ENCODE peak calls at places on chromosome 21, in seven cellular contexts. F is ovary, U is IMR-90, C is HCT116, O is body of pancreas, A is esophagus squamous epithelium, G is right lobe of liver. H is an unnamed sample. For H3K4me1, the result is how much of the 10 kb centered on the place peaks cover.

GRCh38 chr21:38140192-38140905 is 116.4 kb upstream of the KCNJ15 start:
- DNase-seq in F (no peak), U (peak), C (no peak), O (peak), A (no peak), G (peak), H (peak)

GRCh38 chr21:31234936-31235335 is 109.1 kb downstream of the TIAM1 start:
- DNase-seq in F (no peak), U (no peak), C (no peak), O (no peak), A (no peak), G (no peak), H (no peak)

GRCh38 chr21:38843806-38844479 is 38.2 kb downstream of the ETS2 start:
- DNase-seq in F (no peak), U (peak), C (no peak), O (no peak), A (no peak), G (no peak), H (no peak)

GRCh38 chr21:16124397-16125130 is 394.8 kb downstream of the USP25 start:
- DNase-seq in F (peak), U (peak), C (no peak), O (no peak), A (no peak), G (no peak), H (no peak)

GRCh38 chr21:25582888-25583287 is 24.4 kb downstream of the MRPL39 start:
- DNase-seq in F (no peak), U (no peak), C (no peak), O (no peak), A (no peak), G (no peak), H (no peak)

GRCh38 chr21:27700974-27701614 is 734.2 kb upstream of the ADAMTS5 start:
- DNase-seq in F (peak), U (peak), C (no peak), O (peak), A (no peak), G (peak), H (peak)

GRCh38 chr21:46656820-46657219 is 21.3 kb downstream of the PRMT2 start:
- DNase-seq in F (no peak), U (no peak), C (no peak), O (no peak), A (no peak), G (no peak), H (no peak)

GRCh38 chr21:42117229-42118048 is 46.3 kb downstream of the UMODL1 start:
- DNase-seq in F (peak), U (peak), C (peak), O (peak), A (no peak), G (peak), H (peak)

DNA sequence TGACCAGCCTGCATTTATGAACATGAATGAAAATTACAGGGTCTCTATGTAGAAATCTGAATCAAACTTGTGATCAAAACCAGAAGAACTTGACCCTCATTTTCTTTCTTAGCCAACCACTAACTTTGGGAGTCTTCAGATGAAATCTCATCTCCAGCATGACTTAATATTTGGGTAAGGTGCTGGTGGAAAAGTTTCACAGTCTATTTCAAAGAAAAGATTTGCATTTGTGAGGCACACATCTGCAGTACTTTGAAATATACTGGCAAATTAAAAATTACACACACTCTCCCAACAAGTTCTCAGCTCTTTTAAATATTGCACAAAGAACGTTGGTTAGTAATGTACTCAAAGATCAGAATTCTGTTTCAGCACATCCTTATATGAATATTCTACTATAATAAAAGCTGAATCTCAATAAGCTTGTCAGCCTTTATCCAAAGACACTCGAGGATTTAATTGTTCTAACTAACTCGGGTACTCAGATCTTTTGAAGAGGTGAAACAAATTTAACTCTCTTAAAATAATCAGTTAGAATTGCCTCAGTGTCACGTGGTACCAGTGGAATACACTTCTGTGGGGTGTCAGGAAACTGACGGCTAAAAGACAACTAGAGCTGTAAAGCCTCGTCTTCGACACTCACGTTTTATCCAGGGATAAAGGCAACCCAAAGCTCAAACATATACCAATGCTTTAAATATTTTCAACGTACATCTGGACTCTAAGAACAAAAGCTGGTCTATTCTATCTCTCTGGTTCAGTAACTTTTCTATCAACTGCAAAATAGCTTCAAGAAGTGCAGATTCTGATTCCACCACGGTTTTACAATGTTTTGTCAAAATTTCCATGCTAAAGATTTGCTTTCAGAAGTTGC is 19.1 kb downstream of the SAMSN1 start:
- DNase-seq in F (no peak), U (no peak), C (no peak), O (no peak), A (no peak), G (no peak), H (no peak)
- H3K4me1 ChIP-seq in F (under half), U (under half), C (under half), O (under half), A (under half), G (under half), H (under half)

GRCh38 chr21:44375686-44376320 is 22.4 kb downstream of the TRPM2 start:
- DNase-seq in F (no peak), U (no peak), C (no peak), O (no peak), A (no peak), G (peak), H (no peak)
- TF ChIP-seq POLR2A in F (no peak), U (no peak), C (no peak), O (no peak), A (no peak), G (no peak), H (no peak)

GRCh38 chr21:36917487-36918158 is 48.8 kb downstream of the HLCS start:
- DNase-seq in F (no peak), U (peak), C (no peak), O (peak), A (no peak), G (peak), H (peak)
- TF ChIP-seq CTCF in F (no peak), U (peak), C (peak), O (peak), A (peak), G (peak), H (no peak)

DNA sequence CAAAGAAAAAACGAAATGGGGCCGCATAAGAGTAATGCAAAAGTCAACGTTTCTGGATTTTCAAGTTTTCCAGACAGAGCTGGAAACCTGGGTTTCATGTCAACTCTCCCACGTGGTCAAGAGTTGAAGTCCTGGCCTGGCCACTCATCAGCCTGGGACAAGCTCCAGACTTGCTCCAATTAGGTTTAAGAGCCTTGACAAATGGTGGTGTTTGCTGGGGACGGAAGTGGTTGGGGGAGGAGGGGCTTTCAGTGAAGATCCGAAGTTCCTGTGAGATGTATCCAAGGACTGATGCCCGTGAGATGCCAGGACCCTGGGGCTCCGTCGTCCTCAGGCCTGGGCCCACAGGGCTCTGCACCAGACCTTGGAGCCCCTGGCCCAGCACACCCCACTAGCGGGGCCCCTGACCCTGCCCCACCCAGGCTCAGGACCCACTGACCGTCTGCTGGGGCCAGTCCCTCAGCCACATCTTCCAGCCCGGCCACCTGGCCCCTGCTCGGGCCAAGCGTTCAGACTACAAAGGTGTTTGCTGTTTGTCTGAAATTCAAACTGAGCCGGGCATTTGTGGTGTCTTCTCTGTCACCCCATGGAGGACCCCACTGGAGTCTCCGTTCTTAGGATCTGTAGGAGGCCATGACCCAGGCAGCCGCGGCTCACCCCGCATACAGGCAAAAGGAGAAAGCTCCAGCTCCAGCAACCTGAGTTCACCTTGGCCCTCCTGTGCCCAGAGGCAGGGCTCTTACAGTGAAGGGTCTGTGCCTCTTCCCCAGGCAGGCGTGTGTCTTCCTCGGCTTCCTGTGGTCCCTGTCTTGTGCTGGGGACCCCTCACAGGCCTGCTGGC is 53.3 kb downstream of the SIK1 start:
- DNase-seq in F (peak), U (no peak), C (no peak), O (no peak), A (no peak), G (no peak), H (peak)
- H3K4me1 ChIP-seq in F (under half), U (under half), C (under half), O (under half), A (under half), G (under half), H (under half)

GRCh38 chr21:35968564-35968963 is 91.8 kb downstream of the SETD4 start:
- DNase-seq in F (no peak), U (no peak), C (no peak), O (no peak), A (no peak), G (no peak), H (no peak)

GRCh38 chr21:35962917-35963316 is 97.4 kb downstream of the SETD4 start:
- DNase-seq in F (no peak), U (no peak), C (no peak), O (no peak), A (no peak), G (no peak), H (no peak)

GRCh38 chr21:35965699-35966098 is 94.6 kb downstream of the SETD4 start:
- DNase-seq in F (no peak), U (no peak), C (no peak), O (peak), A (no peak), G (no peak), H (no peak)

GRCh38 chr21:35969281-35969680 is 91.0 kb downstream of the SETD4 start:
- DNase-seq in F (no peak), U (no peak), C (no peak), O (no peak), A (no peak), G (no peak), H (no peak)

DNA sequence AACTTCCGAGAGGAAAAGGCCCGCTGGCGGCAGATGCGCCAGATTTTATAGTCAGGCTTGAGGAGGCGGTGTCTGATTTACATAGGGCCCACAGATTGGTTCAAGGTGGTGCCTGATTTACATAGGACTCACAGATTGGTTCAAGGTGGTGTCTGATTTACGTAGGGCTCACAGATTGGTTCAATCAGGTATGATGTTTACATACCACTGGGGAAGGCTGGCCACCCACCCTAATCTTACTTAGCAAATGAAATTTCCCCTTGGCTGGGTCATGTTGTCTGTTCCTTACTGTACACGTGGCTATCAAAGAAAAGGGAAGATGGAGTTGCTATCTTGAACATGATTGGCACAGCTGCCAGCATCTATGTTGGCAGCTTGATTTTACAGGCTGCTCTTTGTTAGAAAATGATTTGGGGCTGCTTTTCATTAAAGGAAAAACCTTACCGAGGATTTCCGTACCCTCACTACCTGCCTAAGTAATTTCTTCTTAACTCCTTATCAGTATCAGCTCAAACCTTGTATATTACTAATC is 96.3 kb downstream of the SETD4 start:
- DNase-seq in F (no peak), U (peak), C (no peak), O (no peak), A (no peak), G (no peak), H (no peak)
- TF ChIP-seq POLR2A in F (no peak), U (no peak), C (peak), O (no peak), A (no peak), G (no peak), H (no peak)

DNA sequence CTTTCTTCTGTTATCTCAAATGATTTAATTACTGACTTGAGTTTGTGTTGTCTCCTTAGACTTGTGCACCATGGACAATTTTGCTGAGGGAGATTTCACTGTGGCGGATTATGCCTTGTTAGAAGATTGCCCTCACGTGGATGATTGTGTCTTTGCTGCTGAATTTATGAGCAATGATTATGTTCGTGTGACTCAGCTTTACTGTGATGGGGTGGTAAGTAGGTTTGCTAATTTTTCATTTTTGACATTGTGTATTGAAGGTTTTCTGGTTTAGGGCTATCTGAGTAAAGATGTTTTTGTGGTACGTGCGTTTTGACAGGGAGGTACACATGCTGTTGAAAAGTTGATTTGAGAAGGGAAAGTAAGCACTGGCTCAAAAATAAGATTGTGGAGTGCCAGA is 14.1 kb downstream of the TTC3 start:
- DNase-seq in F (no peak), U (peak), C (peak), O (peak), A (no peak), G (no peak), H (no peak)
- TF ChIP-seq CTCF in F (no peak), U (peak), C (peak), O (peak), A (peak), G (no peak), H (no peak)

DNA sequence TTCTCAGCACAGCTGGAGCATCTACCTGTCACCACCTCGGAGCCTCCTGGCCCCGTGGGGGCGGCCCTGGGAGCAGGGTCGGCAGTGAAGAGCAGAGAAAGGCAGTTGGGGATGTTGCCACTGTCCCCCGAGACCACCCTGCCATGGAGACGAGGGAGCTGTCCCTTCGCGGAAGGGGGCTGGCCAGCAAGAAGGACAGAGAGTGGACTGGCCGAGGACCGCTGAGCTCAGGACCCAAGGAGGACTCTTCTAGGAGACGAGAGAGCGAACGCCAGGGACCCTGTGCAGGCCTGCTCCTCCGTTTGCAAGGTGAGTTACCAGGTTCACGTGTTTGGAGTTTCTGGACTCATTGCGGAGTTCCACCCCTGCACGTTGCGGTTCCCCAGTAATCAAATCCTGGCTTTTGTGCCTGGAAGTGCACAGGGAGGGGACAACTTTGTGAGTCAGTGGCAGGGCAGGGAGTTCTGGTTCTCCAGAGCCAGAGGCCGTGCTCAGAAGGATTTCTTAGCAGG is 5.6 kb upstream of the POFUT2 start:
- DNase-seq in F (peak), U (no peak), C (no peak), O (no peak), A (no peak), G (no peak), H (no peak)
- H3K4me1 ChIP-seq in F (under half), U (under half), C (under half), O (half or more), A (under half), G (under half), H (under half)

DNA sequence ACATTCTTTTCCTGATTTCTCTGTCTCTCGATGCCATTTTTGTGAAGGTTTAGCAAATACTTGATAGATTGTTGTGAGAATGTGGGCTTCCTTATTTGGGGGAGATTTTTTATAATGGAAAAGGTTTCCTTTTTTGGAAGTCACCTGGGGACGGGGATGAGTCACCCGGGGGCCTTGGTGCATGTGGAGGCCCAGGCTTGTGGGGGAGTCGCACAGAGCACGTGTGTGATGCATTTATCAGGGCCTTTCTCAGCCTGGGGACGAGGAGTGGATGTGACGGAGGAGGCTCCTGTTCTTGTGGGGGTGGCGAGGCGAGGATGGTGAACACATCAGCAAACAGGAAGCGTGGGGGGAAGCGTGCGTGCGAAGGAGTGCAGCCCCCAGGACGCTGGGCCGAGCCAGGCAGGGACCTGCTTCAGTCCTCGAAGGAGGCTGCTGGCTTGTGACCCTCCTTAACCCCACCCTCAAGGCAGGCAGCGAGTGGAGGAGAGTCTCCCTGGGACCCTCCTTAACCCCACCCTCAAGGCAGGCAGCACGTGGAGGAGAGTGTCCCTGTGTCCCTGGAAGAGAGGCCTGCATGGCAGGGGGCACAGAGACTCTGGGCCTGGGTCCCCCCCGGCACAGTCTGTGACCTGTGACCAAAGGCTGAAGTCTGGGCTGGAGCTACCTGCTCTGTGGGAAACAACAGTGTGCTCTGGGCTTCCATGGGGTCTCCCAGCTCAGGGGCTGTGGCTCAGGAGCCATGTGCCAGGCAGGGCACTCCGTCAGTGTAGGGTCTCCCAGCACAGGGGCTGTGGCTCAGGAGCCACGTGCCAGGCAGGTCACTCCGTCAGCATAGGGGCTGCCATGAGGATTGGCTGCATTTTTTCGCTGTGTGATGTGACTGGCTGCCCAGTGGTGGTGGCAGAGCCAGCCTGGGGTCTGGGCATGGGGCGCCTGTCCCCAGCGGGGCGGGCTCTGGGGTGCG is 57.2 kb downstream of the AGPAT3 start:
- DNase-seq in F (no peak), U (peak), C (no peak), O (no peak), A (no peak), G (no peak), H (no peak)
- TF ChIP-seq POLR2A in F (no peak), U (no peak), C (no peak), O (no peak), A (no peak), G (no peak), H (no peak)